ENCODE peak calls at places on chromosome 18, in four cellular contexts. W is GM12865, G is fibroblast of lung, X is upper lobe of right lung. B is an unnamed sample.

GRCh38 chr18:27449104-27449503 is 264.0 kb upstream of the CHST9 start:
- DNase-seq in X (no peak), W (no peak), G (no peak), B (no peak)

GRCh38 chr18:31942301-31942998 is 478 bp downstream of the TRAPPC8 start:
- DNase-seq in W (peak), X (peak), G (peak), B (peak)

GRCh38 chr18:35673682-35674081 is 92.1 kb downstream of the GALNT1 start:
- DNase-seq in G (no peak), W (no peak), X (no peak), B (no peak)

GRCh38 chr18:61554946-61555361 is 221.7 kb downstream of the CDH20 start:
- DNase-seq in X (no peak), W (no peak), G (peak), B (no peak)

GRCh38 chr18:6741290-6741689 is 11.8 kb downstream of the ARHGAP28 start:
- DNase-seq in X (no peak), W (no peak), G (peak), B (peak)

GRCh38 chr18:21703241-21703820 is 1.2 kb downstream of the ABHD3 start:
- DNase-seq in W (peak), X (no peak), G (peak), B (no peak)

GRCh38 chr18:3790702-3791101 is 340.7 kb downstream of the TGIF1 start:
- DNase-seq in G (peak), X (no peak), W (peak), B (no peak)

GRCh38 chr18:50644807-50645206 is 84.9 kb downstream of the MAPK4 start:
- DNase-seq in W (peak), G (no peak), X (no peak), B (no peak)

GRCh38 chr18:33720133-33720532 is 142.1 kb downstream of the ASXL3 start:
- DNase-seq in G (peak), X (no peak), W (no peak), B (peak)

GRCh38 chr18:51163543-51163942 is 33.9 kb downstream of the MEX3C start:
- DNase-seq in X (no peak), G (no peak), W (no peak), B (no peak)

GRCh38 chr18:72160504-72161445 is 383.4 kb downstream of the CBLN2 start:
- DNase-seq in X (no peak), W (peak), G (no peak), B (peak)

GRCh38 chr18:8084160-8084559 is 517.0 kb downstream of the PTPRM start:
- DNase-seq in W (peak), X (no peak), G (peak), B (peak)

GRCh38 chr18:46910856-46911255 is 6.5 kb downstream of the PIAS2 start:
- DNase-seq in X (no peak), G (no peak), W (no peak), B (no peak)

GRCh38 chr18:48952287-48953095 is 1.7 kb upstream of the SMAD7 start:
- DNase-seq in W (peak), X (peak), G (peak), B (peak)

GRCh38 chr18:2686349-2686968 is 30.9 kb downstream of the SMCHD1 start:
- DNase-seq in X (no peak), W (peak), G (no peak), B (no peak)

GRCh38 chr18:4750392-4751346 is 295.6 kb upstream of the DLGAP1 start:
- DNase-seq in X (no peak), W (peak), G (no peak), B (no peak)

GRCh38 chr18:79387615-79388014 is 8.1 kb upstream of the NFATC1 start:
- DNase-seq in X (no peak), G (no peak), W (no peak), B (no peak)

GRCh38 chr18:9474103-9474982 is 970 bp upstream of the RALBP1 start:
- DNase-seq in G (peak), X (no peak), W (no peak), B (peak)

GRCh38 chr18:45068563-45069191 is 388.0 kb downstream of the SETBP1 start:
- DNase-seq in X (no peak), W (no peak), G (no peak), B (no peak)

GRCh38 chr18:54717673-54718435 is 110.4 kb upstream of the RAB27B start:
- DNase-seq in G (peak), X (no peak), W (peak), B (no peak)

GRCh38 chr18:57831597-57832377 is 28.7 kb upstream of the ATP8B1 start:
- DNase-seq in W (no peak), X (no peak), G (no peak), B (no peak)

GRCh38 chr18:6940451-6940970 is 177.1 kb downstream of the LAMA1 start:
- DNase-seq in W (no peak), G (no peak), X (no peak), B (no peak)

GRCh38 chr18:23229472-23229871 is 94.2 kb downstream of the CABLES1 start:
- DNase-seq in W (no peak), X (no peak), G (peak), B (no peak)

GRCh38 chr18:42174909-42175308 is 219.9 kb downstream of the PIK3C3 start:
- DNase-seq in G (peak), X (no peak), W (no peak), B (no peak)

GRCh38 chr18:27414691-27415090 is 229.6 kb upstream of the CHST9 start:
- DNase-seq in G (no peak), W (no peak), X (no peak), B (no peak)

GRCh38 chr18:5475252-5475651 is 68.5 kb downstream of the EPB41L3 start:
- DNase-seq in W (no peak), X (no peak), G (no peak), B (no peak)

GRCh38 chr18:76445741-76446232 is 49.3 kb downstream of the ZNF516 start:
- DNase-seq in W (no peak), G (no peak), X (peak), B (peak)

GRCh38 chr18:55794288-55795052 is 206.5 kb upstream of the TCF4 start:
- DNase-seq in G (peak), X (no peak), W (no peak), B (peak)

GRCh38 chr18:36296591-36297418 is 708 bp upstream of the FHOD3 start:
- DNase-seq in X (peak), W (peak), G (peak), B (peak)

GRCh38 chr18:3007491-3007890 is 5.5 kb downstream of the LPIN2 start:
- DNase-seq in G (no peak), W (no peak), X (no peak), B (no peak)

GRCh38 chr18:78309945-78310344 is 669.7 kb upstream of the SALL3 start:
- DNase-seq in X (no peak), W (no peak), G (no peak), B (no peak)

GRCh38 chr18:13451661-13452447 is 233.3 kb downstream of the LDLRAD4 start:
- DNase-seq in W (no peak), X (no peak), G (no peak), B (no peak)

GRCh38 chr18:45103319-45104070 is 422.8 kb downstream of the SETBP1 start:
- DNase-seq in W (peak), X (no peak), G (no peak), B (no peak)

GRCh38 chr18:68102117-68102516 is 585.6 kb upstream of the DSEL start:
- DNase-seq in G (no peak), X (no peak), W (no peak), B (no peak)

GRCh38 chr18:6239716-6240115 is 175.0 kb downstream of the L3MBTL4 start:
- DNase-seq in X (no peak), G (no peak), W (no peak), B (no peak)

GRCh38 chr18:55833543-55833942 is 245.6 kb upstream of the TCF4 start:
- DNase-seq in G (peak), W (no peak), X (no peak), B (peak)

GRCh38 chr18:543447-543846 is 36.7 kb upstream of the CETN1 start:
- DNase-seq in X (no peak), G (no peak), W (no peak), B (no peak)
- H3K4me3 ChIP-seq in X (no peak), G (no peak), W (no peak), B (no peak)

DNA sequence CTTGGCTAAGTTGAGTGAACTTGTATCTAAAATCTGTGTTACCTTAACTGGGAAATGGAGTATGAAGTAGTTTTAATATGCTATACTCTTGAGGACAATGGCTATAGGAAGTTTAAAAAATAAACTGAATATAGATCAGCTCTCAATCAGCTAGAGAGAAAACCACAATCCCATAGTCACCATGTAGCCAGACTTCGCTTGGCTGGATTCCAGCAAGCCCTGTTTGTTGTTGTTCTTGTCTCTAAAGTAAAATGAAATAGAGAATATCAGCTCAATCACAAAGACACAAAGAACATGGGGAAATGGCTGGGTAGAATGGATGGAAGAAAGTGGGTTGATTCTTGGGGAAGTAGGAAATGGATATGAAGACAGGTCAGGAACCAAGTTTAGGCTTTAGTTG is 234.9 kb downstream of the PHLPP1 start:
- DNase-seq in X (no peak), W (no peak), G (no peak), B (no peak)
- TF ChIP-seq CTCF in X (no peak), W (no peak), G (no peak), B (no peak)

DNA sequence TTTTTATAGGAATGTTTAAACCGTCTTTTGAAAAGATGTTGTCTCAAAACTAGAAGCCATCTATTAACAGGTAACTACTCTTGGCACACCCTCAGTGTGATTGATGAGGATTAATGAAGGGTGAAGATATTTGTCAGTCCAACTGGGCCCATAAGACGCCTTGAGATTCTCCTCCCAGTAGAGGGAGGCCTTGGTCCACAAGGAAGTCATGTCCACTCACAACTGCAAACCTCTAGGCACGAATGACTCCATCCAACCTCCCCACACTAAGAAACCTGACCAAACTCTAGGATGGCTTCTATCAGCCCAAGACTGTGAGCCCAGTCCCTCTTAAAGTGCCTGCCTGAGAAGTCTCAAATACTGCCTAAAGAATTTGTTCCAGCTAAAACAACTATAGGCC is 19.2 kb upstream of the GRP start:
- DNase-seq in W (peak), G (no peak), X (no peak), B (no peak)
- H3K4me3 ChIP-seq in W (no peak), G (no peak), X (no peak), B (no peak)

DNA sequence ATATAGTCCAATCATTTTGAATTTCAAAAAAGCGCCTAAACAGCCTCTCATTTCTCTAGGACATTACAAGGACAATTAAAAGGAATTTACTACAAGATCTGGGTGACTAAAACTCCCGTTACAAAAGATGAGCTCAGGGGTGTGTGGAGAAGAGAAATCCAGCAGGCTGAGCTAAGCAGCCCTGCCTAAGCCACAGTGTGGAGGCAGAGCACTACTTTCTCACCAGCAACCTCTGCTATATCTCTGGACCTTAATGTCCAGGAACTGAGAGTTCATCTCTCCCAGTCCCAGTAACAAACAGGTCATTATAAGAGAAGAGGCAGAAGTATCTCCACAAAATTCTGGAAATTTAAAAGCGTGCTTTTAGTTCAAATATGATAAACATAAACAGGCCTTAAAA is 18.9 kb upstream of the ANKRD62 start:
- DNase-seq in G (no peak), W (no peak), X (no peak), B (no peak)
- TF ChIP-seq CTCF in G (no peak), W (no peak), X (no peak), B (no peak)

GRCh38 chr18:74806700-74807416 is 209.2 kb downstream of the ZNF407 start:
- DNase-seq in X (no peak), W (peak), G (peak), B (peak)
- H3K4me3 ChIP-seq in X (no peak), W (peak), G (no peak), B (no peak)

B was measured in foreskin fibroblast.